ENCODE peak calls at places on chromosomes 5 and 9, in eight cellular contexts. Z is psoas muscle; P is pancreas; R is Caco-2; T is neural progenitor cell; G is left lung; O is cardiac muscle cell; Y is CD4-positive, CD25-positive, alpha-beta regulatory T cell. S is an unnamed sample.
A peak's percentile ranks its signal among the peaks of the same experiment; 100 is the strongest.

GRCh38 chr9:2480255-2480837 is 141.2 kb upstream of the VLDLR start:
- DNase-seq in T (no peak), G (no peak), Y (no peak), R (no peak), P (no peak), Z (no peak), O (no peak), S (no peak)

GRCh38 chr5:148808864-148809642 is 17.4 kb upstream of the ADRB2 start:
- DNase-seq in G (no peak), P (no peak), R (peak; percentile 4), T (no peak), O (no peak), Z (peak; percentile 45), Y (peak; percentile 79), S (no peak)

GRCh38 chr5:110441035-110441434 is 285.4 kb downstream of the TMEM232 start:
- DNase-seq in T (peak; percentile 66), P (no peak), O (peak; percentile 41), Z (no peak), R (peak; percentile 34), Y (peak; percentile 10), G (no peak), S (no peak)

GRCh38 chr9:114311571-114312512 is 11.1 kb upstream of the ORM1 start:
- DNase-seq in T (no peak), O (no peak), Z (no peak), P (peak; percentile 5), G (no peak), R (no peak), Y (no peak), S (no peak)

GRCh38 chr5:142426129-142426641 is 101.4 kb upstream of the SPRY4 start:
- DNase-seq in O (no peak), G (no peak), T (no peak), Y (no peak), Z (peak; percentile 70), P (no peak), R (no peak), S (no peak)

GRCh38 chr9:136868644-136869043 is 2.5 kb upstream of the EDF1 start:
- DNase-seq in O (no peak), G (peak; percentile 43), Z (no peak), P (no peak), Y (no peak), R (no peak), T (no peak), S (no peak)

GRCh38 chr9:32776201-32776600 is 7.1 kb upstream of the TMEM215 start:
- DNase-seq in P (no peak), Z (no peak), O (no peak), Y (no peak), G (no peak), R (no peak), T (no peak), S (no peak)

GRCh38 chr9:34163439-34163838 is 15.4 kb upstream of the UBAP1 start:
- DNase-seq in R (no peak), Z (no peak), P (no peak), Y (no peak), T (no peak), G (no peak), O (peak; percentile 32), S (no peak)

GRCh38 chr9:136686794-136687711 is at the start of gene AGPAT2:
- DNase-seq in R (peak; percentile 83), T (peak; percentile 68), P (peak; percentile 88), Z (peak; percentile 91), Y (peak; percentile 57), G (peak; percentile 95), O (peak; percentile 58), S (peak; percentile 30)

GRCh38 chr5:429453-430188 is 13.4 kb upstream of the EXOC3 start:
- DNase-seq in P (no peak), O (peak; percentile 66), Z (peak; percentile 34), Y (no peak), R (no peak), G (no peak), T (no peak), S (no peak)

GRCh38 chr9:133825555-133826198 is 87.5 kb upstream of the SARDH start:
- DNase-seq in P (no peak), T (no peak), Z (no peak), O (peak; percentile 58), G (peak; percentile 50), Y (no peak), R (no peak), S (no peak)

GRCh38 chr5:8135742-8136141 is 266.8 kb downstream of the MTRR start:
- DNase-seq in Y (no peak), P (no peak), T (no peak), O (no peak), G (no peak), Z (no peak), R (no peak), S (no peak)

GRCh38 chr9:136996361-136997281 is at the start of gene CLIC3:
- DNase-seq in T (peak; percentile 50), R (peak; percentile 79), Y (peak; percentile 75), O (no peak), Z (no peak), P (no peak), G (peak; percentile 93), S (no peak)

GRCh38 chr9:31248156-31248555 is 1136.3 kb upstream of the ACO1 start:
- DNase-seq in Y (no peak), O (no peak), P (no peak), T (no peak), Z (no peak), G (no peak), R (no peak), S (no peak)

GRCh38 chr9:114093031-114093471 is 6.0 kb downstream of the KIF12 start:
- DNase-seq in Y (no peak), O (no peak), G (no peak), P (no peak), Z (no peak), T (no peak), R (no peak), S (no peak)

GRCh38 chr5:110817437-110817836 is 78.6 kb downstream of the SLC25A46 start:
- DNase-seq in G (no peak), Z (no peak), O (peak; percentile 62), Y (no peak), P (no peak), T (no peak), R (no peak), S (no peak)

GRCh38 chr5:110478899-110479298 is 247.6 kb downstream of the TMEM232 start:
- DNase-seq in R (no peak), T (no peak), O (peak; percentile 77), Y (no peak), Z (no peak), G (no peak), P (no peak), S (no peak)

GRCh38 chr9:75132244-75132643 is 43.9 kb downstream of the OSTF1 start:
- DNase-seq in Y (no peak), G (no peak), T (no peak), P (no peak), Z (no peak), O (no peak), R (no peak), S (no peak)

GRCh38 chr9:120774719-120775118 is 18.5 kb downstream of the FBXW2 start:
- DNase-seq in T (no peak), O (no peak), R (no peak), Z (no peak), Y (no peak), P (no peak), G (no peak), S (no peak)

GRCh38 chr5:138656916-138657315 is 81.7 kb upstream of the HSPA9 start:
- DNase-seq in P (no peak), R (no peak), Z (no peak), O (no peak), G (no peak), T (no peak), Y (no peak), S (no peak)

GRCh38 chr5:148788636-148789035 is 37.8 kb upstream of the ADRB2 start:
- DNase-seq in Z (no peak), Y (no peak), P (no peak), G (no peak), R (no peak), T (no peak), O (no peak), S (no peak)

GRCh38 chr5:36418172-36418979 is 116.7 kb upstream of the RANBP3L start:
- DNase-seq in T (no peak), G (no peak), O (peak; percentile 42), Y (no peak), Z (no peak), P (no peak), R (peak; percentile 24), S (no peak)

GRCh38 chr5:117488976-117489500 is 914.4 kb upstream of the SEMA6A start:
- DNase-seq in R (no peak), T (no peak), Z (no peak), O (no peak), Y (no peak), P (no peak), G (no peak), S (no peak)

GRCh38 chr5:32017638-32018429 is 156.3 kb downstream of the GOLPH3 start:
- DNase-seq in G (no peak), T (no peak), Z (no peak), P (no peak), R (no peak), Y (no peak), O (peak; percentile 90), S (peak; percentile 5)
- H3K4me3 ChIP-seq in G (no peak overlapping the region), T (no peak overlapping the region), Z (no peak overlapping the region), P (no peak overlapping the region), R (no peak overlapping the region), Y (no peak overlapping the region), O (no peak overlapping the region), S (no peak overlapping the region)

GRCh38 chr5:40827479-40827977 is 7.5 kb downstream of the RPL37 start:
- DNase-seq in T (no peak), Y (no peak), R (no peak), O (no peak), P (no peak), Z (no peak), G (no peak), S (no peak)
- H3K36me3 ChIP-seq in T (peaks cover 41% of the 10 kb centered on the region), Y (peaks cover 63% of the 10 kb centered on the region), R (peaks cover 16% of the 10 kb centered on the region), O (peaks cover 65% of the 10 kb centered on the region), P (peaks cover 53% of the 10 kb centered on the region), Z (peaks cover 73% of the 10 kb centered on the region), G (peaks cover 3% of the 10 kb centered on the region), S (peaks cover 56% of the 10 kb centered on the region)

GRCh38 chr9:97398999-97399758 is 12.7 kb upstream of the TDRD7 start:
- DNase-seq in Z (peak; percentile 71), R (peak; percentile 22), T (peak; percentile 76), G (peak; percentile 95), O (peak; percentile 82), P (peak; percentile 89), Y (peak; percentile 75), S (peak; percentile 75)
- H3K4me3 ChIP-seq in Z (no peak overlapping the region), R (no peak overlapping the region), T (no peak overlapping the region), G (no peak overlapping the region), O (no peak overlapping the region), P (no peak overlapping the region), Y (no peak overlapping the region), S (no peak overlapping the region)

GRCh38 chr5:96743805-96744559 is 63.8 kb downstream of the ERAP1 start:
- DNase-seq in R (no peak), Y (no peak), G (no peak), Z (no peak), P (no peak), T (no peak), O (no peak), S (no peak)

GRCh38 chr5:96741911-96742310 is 65.8 kb downstream of the ERAP1 start:
- DNase-seq in O (no peak), Z (no peak), G (no peak), Y (no peak), R (no peak), P (no peak), T (no peak), S (no peak)

GRCh38 chr5:96741075-96741474 is 66.7 kb downstream of the ERAP1 start:
- DNase-seq in T (no peak), O (no peak), Y (no peak), R (no peak), Z (no peak), P (no peak), G (no peak), S (no peak)

GRCh38 chr5:96743065-96743768 is 64.5 kb downstream of the ERAP1 start:
- DNase-seq in R (no peak), Z (peak; percentile 63), P (no peak), G (no peak), T (no peak), Y (no peak), O (peak; percentile 38), S (no peak)

GRCh38 chr5:96742519-96742918 is 65.2 kb downstream of the ERAP1 start:
- DNase-seq in G (no peak), O (no peak), R (no peak), T (no peak), Z (no peak), Y (no peak), P (no peak), S (no peak)
- H3K36me3 ChIP-seq in G (no peaks in the 10 kb centered on the region), O (peaks cover 31% of the 10 kb centered on the region), R (peaks cover 9% of the 10 kb centered on the region), T (no peaks in the 10 kb centered on the region), Z (peaks cover 100% of the 10 kb centered on the region), Y (peaks cover 96% of the 10 kb centered on the region), P (peaks cover 71% of the 10 kb centered on the region), S (peaks cover 28% of the 10 kb centered on the region)

S was measured in naive thymus-derived CD4-positive, alpha-beta T cell.